ENCODE peak calls at places on chromosome 11, in seven cellular contexts. B is body of pancreas, X is endothelial cell, E is RWPE1, H is Calu3, J is tibial nerve, A is epithelial cell of esophagus. T is an unnamed sample.

GRCh38 chr11:114181195-114181594 is 115.0 kb upstream of the NNMT start:
- DNase-seq in B (no peak), X (no peak), E (no peak), H (no peak), J (no peak), A (no peak), T (no peak)

GRCh38 chr11:58318532-58318931 is 40.3 kb downstream of the OR5B17 start:
- DNase-seq in B (no peak), X (no peak), E (no peak), H (no peak), J (no peak), A (peak; percentile 7), T (no peak)

GRCh38 chr11:11027271-11027670 is 169.4 kb upstream of the ZBED5 start:
- DNase-seq in B (no peak), X (no peak), E (peak; percentile 41), H (no peak), J (no peak), A (peak; percentile 85), T (no peak)

GRCh38 chr11:78514922-78515502 is 59.7 kb downstream of the NARS2 start:
- DNase-seq in B (no peak), X (no peak), E (no peak), H (no peak), J (no peak), A (no peak), T (no peak)

GRCh38 chr11:47161134-47161854 is 15.4 kb downstream of the ARFGAP2 start:
- DNase-seq in B (peak; percentile 75), X (peak; percentile 74), E (peak; percentile 78), H (peak; percentile 73), J (peak; percentile 43), A (peak; percentile 65), T (peak; percentile 86)

GRCh38 chr11:9820260-9820659 is 156.4 kb downstream of the SWAP70 start:
- DNase-seq in B (no peak), X (no peak), E (no peak), H (no peak), J (peak; percentile 49), A (no peak), T (no peak)

GRCh38 chr11:26949846-26950245 is 44.1 kb upstream of the FIBIN start:
- DNase-seq in B (no peak), X (no peak), E (no peak), H (no peak), J (no peak), A (no peak), T (no peak)

GRCh38 chr11:116697011-116697410 is 75.8 kb downstream of the BUD13 start:
- DNase-seq in B (no peak), X (peak; percentile 0), E (peak; percentile 70), H (no peak), J (no peak), A (peak; percentile 83), T (no peak)

GRCh38 chr11:10490398-10491232 is 35.6 kb downstream of the AMPD3 start:
- DNase-seq in B (peak; percentile 79), X (no peak), E (peak; percentile 74), H (peak; percentile 47), J (peak; percentile 60), A (peak; percentile 54), T (no peak)

GRCh38 chr11:65852508-65853248 is 5.3 kb downstream of the CFL1 start:
- DNase-seq in B (no peak), X (no peak), E (no peak), H (no peak), J (no peak), A (no peak), T (no peak)

GRCh38 chr11:10537587-10537986 is 3.4 kb downstream of the RNF141 start:
- DNase-seq in B (no peak), X (no peak), E (no peak), H (no peak), J (no peak), A (no peak), T (no peak)

GRCh38 chr11:47152953-47153950 is 23.4 kb downstream of the ARFGAP2 start:
- DNase-seq in B (peak; percentile 91), X (peak; percentile 89), E (peak; percentile 82), H (peak; percentile 86), J (peak; percentile 80), A (peak; percentile 74), T (peak; percentile 85)

GRCh38 chr11:44593194-44593593 is 27.7 kb downstream of the CD82 start:
- DNase-seq in B (no peak), X (no peak), E (no peak), H (no peak), J (no peak), A (no peak), T (no peak)

GRCh38 chr11:8913961-8914660 is 3.1 kb downstream of the AKIP1 start:
- DNase-seq in B (peak; percentile 18), X (peak; percentile 60), E (peak; percentile 42), H (peak; percentile 36), J (no peak), A (peak; percentile 41), T (peak; percentile 58)

GRCh38 chr11:93484716-93485115 is 58.5 kb downstream of the SMCO4 start:
- DNase-seq in B (peak; percentile 18), X (no peak), E (no peak), H (no peak), J (no peak), A (no peak), T (no peak)

GRCh38 chr11:75592699-75593098 is 30.6 kb downstream of the SERPINH1 start:
- DNase-seq in B (peak; percentile 22), X (no peak), E (no peak), H (no peak), J (no peak), A (no peak), T (no peak)

GRCh38 chr11:34308821-34309585 is 48.8 kb downstream of the ABTB2 start:
- DNase-seq in B (peak; percentile 28), X (no peak), E (no peak), H (peak; percentile 34), J (no peak), A (no peak), T (no peak)

GRCh38 chr11:40316171-40316570 is 1143.3 kb downstream of the LRRC4C start:
- DNase-seq in B (no peak), X (no peak), E (no peak), H (no peak), J (no peak), A (peak; percentile 16), T (no peak)

GRCh38 chr11:40314327-40314726 is 1145.1 kb downstream of the LRRC4C start:
- DNase-seq in B (no peak), X (no peak), E (no peak), H (no peak), J (no peak), A (no peak), T (no peak)

DNA sequence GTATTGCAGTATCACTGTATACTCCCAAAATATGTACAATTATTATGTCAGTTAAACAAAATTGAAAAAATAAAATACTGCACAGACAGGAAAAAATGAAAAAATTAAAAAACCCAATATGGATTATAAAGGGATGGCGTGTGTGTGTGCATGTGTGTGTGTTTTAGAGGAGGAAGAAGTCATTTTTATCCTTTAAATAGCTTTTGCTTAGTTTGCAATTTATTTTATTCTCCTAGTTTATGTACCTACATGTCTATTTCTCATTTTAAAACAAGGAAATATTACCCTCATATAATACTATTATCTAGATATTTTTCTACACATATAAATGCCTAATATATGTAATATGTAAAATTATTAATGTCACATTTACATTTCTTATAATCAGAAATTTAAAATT is 1144.3 kb downstream of the LRRC4C start:
- DNase-seq in B (no peak), X (no peak), E (no peak), H (no peak), J (no peak), A (no peak), T (no peak)
- TF ChIP-seq CTCF in B (no peak), X (no peak), E (no peak), H (no peak), J (no peak), A (no peak), T (no peak)

DNA sequence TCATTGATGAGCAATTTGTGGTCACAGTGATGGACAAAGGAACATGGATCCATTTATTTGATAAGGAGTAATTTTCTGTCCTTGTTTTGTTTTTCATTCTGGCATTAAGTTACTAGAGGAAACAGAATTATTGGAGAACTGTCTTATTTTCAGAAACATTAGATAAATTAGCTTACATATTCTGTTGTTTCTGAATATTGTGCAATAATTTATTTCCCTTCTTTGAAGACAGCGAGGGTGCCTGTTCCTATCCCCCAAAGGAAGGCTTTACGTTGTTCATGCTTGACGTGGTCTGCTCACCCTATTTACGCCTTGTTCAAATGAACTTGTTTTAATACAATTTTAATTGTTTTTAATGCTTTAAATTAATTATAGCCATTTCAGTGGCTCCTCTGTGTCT is 138.1 kb upstream of the PLET1 start:
- DNase-seq in B (no peak), X (no peak), E (no peak), H (no peak), J (no peak), A (no peak), T (no peak)
- TF ChIP-seq CTCF in B (no peak), X (no peak), E (no peak), H (no peak), J (no peak), A (no peak), T (no peak)

DNA sequence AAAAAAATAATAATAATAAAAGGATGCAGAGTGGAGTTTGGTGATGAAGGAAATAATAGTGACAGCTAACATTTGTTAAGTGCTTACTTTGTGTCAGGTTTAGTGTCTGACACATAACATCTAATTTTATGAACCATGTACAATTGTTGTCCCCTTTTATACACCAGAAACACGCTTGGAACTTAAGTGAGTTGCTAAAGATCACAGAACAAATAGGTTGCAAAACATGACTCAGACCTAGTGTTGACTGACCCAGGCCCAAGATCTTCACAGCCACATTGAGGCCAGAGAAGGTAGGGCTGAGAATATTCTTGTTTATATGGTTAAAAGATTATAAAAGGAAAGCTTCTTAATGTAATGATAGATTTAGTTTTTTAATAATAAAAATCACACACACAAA is 25.6 kb upstream of the TMEM135 start:
- DNase-seq in B (no peak), X (no peak), E (no peak), H (no peak), J (no peak), A (no peak), T (no peak)
- TF ChIP-seq CTCF in B (no peak), X (no peak), E (no peak), H (no peak), J (no peak), A (no peak), T (no peak)

GRCh38 chr11:125110996-125111340 is 458 bp downstream of the TMEM218 start:
- DNase-seq in B (no peak), X (no peak), E (no peak), H (peak; percentile 7), J (no peak), A (no peak), T (no peak)

GRCh38 chr11:125111341-125112234 is at the start of gene TMEM218:
- DNase-seq in B (peak; percentile 99), X (peak; percentile 95), E (peak; percentile 100), H (peak; percentile 92), J (peak; percentile 98), A (peak; percentile 99), T (peak; percentile 94)

GRCh38 chr11:125117429-125117828 is 6.0 kb upstream of the TMEM218 start:
- DNase-seq in B (no peak), X (no peak), E (no peak), H (no peak), J (no peak), A (no peak), T (no peak)

GRCh38 chr11:125112235-125112604 is 794 bp upstream of the TMEM218 start:
- DNase-seq in B (no peak), X (no peak), E (no peak), H (no peak), J (no peak), A (no peak), T (no peak)

DNA sequence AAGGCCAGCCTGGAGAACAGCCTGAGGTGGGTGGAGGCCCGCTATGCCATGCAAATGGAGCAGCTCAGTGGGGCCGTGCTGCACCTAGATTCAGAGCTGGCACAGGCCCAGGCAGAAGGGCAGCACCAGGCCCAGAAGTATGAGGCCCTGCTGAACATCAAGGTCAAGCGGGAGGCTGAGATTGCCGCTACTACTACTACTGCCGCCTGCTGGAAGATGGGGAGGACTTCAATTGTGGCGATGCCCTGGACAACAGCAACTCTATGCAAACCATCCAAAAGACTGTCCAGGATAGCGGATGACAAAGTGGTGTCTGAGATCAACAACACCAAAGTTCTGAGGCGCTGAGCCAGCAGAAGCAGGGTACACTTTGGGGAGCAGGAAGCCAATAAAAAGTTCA is 3.1 kb upstream of the TMEM218 start:
- DNase-seq in B (no peak), X (no peak), E (no peak), H (no peak), J (no peak), A (peak; percentile 20), T (no peak)
- TF ChIP-seq CTCF in B (no peak), X (peak; percentile 27), E (no peak), H (no peak), J (no peak), A (peak; percentile 24), T (no peak)